ENCODE peak calls at places on chromosomes 12 and 14, in nine cellular contexts. One of them, this sample, is unnamed.

GRCh38 chr14:33414041-33414440 is 475.4 kb downstream of the NPAS3 start:
- DNase-seq in stimulated activated CD4-positive, alpha-beta T cell treated with anti-CD3 and anti-CD28 coated beads, Interleukin-12 subunit alpha, Interleukin-12 subunit beta, amount 100 ng/mL, for 48 hours: no peak
- DNase-seq in CD8-positive, alpha-beta T cell: no peak
- DNase-seq in iPS-NIHi11: peak
- DNase-seq in left cardiac atrium: no peak
- DNase-seq in amygdala: no peak
- DNase-seq in AG08395: no peak
- DNase-seq in epithelial cell of esophagus: no peak
- DNase-seq in SK-N-MC: no peak
- DNase-seq in this sample: no peak

GRCh38 chr14:92986254-92987147 is 63.6 kb downstream of the CHGA start:
- DNase-seq in iPS-NIHi11: no peak
- DNase-seq in epithelial cell of esophagus: peak
- DNase-seq in CD8-positive, alpha-beta T cell: no peak
- DNase-seq in SK-N-MC: no peak
- DNase-seq in amygdala: no peak
- DNase-seq in left cardiac atrium: peak
- DNase-seq in stimulated activated CD4-positive, alpha-beta T cell treated with anti-CD3 and anti-CD28 coated beads, Interleukin-12 subunit alpha, Interleukin-12 subunit beta, amount 100 ng/mL, for 48 hours: no peak
- DNase-seq in AG08395: peak
- DNase-seq in this sample: peak

GRCh38 chr12:55258288-55258687 is 13.9 kb downstream of the OR6C74 start:
- DNase-seq in epithelial cell of esophagus: no peak
- DNase-seq in stimulated activated CD4-positive, alpha-beta T cell treated with anti-CD3 and anti-CD28 coated beads, Interleukin-12 subunit alpha, Interleukin-12 subunit beta, amount 100 ng/mL, for 48 hours: no peak
- DNase-seq in AG08395: no peak
- DNase-seq in left cardiac atrium: no peak
- DNase-seq in amygdala: no peak
- DNase-seq in iPS-NIHi11: no peak
- DNase-seq in SK-N-MC: no peak
- DNase-seq in CD8-positive, alpha-beta T cell: no peak
- DNase-seq in this sample: no peak

GRCh38 chr12:104372048-104372720 is 68.6 kb downstream of the EID3 start:
- DNase-seq in SK-N-MC: no peak
- DNase-seq in left cardiac atrium: no peak
- DNase-seq in iPS-NIHi11: no peak
- DNase-seq in stimulated activated CD4-positive, alpha-beta T cell treated with anti-CD3 and anti-CD28 coated beads, Interleukin-12 subunit alpha, Interleukin-12 subunit beta, amount 100 ng/mL, for 48 hours: no peak
- DNase-seq in CD8-positive, alpha-beta T cell: peak
- DNase-seq in amygdala: no peak
- DNase-seq in epithelial cell of esophagus: no peak
- DNase-seq in AG08395: no peak
- DNase-seq in this sample: no peak

GRCh38 chr14:20580242-20580641 is 7.6 kb downstream of the RNASE11 start:
- DNase-seq in amygdala: no peak
- DNase-seq in AG08395: no peak
- DNase-seq in iPS-NIHi11: no peak
- DNase-seq in SK-N-MC: no peak
- DNase-seq in epithelial cell of esophagus: no peak
- DNase-seq in stimulated activated CD4-positive, alpha-beta T cell treated with anti-CD3 and anti-CD28 coated beads, Interleukin-12 subunit alpha, Interleukin-12 subunit beta, amount 100 ng/mL, for 48 hours: no peak
- DNase-seq in CD8-positive, alpha-beta T cell: no peak
- DNase-seq in left cardiac atrium: no peak
- DNase-seq in this sample: no peak

GRCh38 chr12:123850246-123851134 is 88.4 kb downstream of the DNAH10 start:
- DNase-seq in left cardiac atrium: no peak
- DNase-seq in stimulated activated CD4-positive, alpha-beta T cell treated with anti-CD3 and anti-CD28 coated beads, Interleukin-12 subunit alpha, Interleukin-12 subunit beta, amount 100 ng/mL, for 48 hours: no peak
- DNase-seq in epithelial cell of esophagus: no peak
- DNase-seq in iPS-NIHi11: no peak
- DNase-seq in CD8-positive, alpha-beta T cell: no peak
- DNase-seq in AG08395: no peak
- DNase-seq in amygdala: no peak
- DNase-seq in SK-N-MC: no peak
- DNase-seq in this sample: no peak

GRCh38 chr14:67806228-67806627 is 10.2 kb downstream of the ZFYVE26 start:
- DNase-seq in iPS-NIHi11: no peak
- DNase-seq in epithelial cell of esophagus: no peak
- DNase-seq in CD8-positive, alpha-beta T cell: no peak
- DNase-seq in amygdala: no peak
- DNase-seq in SK-N-MC: no peak
- DNase-seq in stimulated activated CD4-positive, alpha-beta T cell treated with anti-CD3 and anti-CD28 coated beads, Interleukin-12 subunit alpha, Interleukin-12 subunit beta, amount 100 ng/mL, for 48 hours: no peak
- DNase-seq in AG08395: peak
- DNase-seq in left cardiac atrium: no peak
- DNase-seq in this sample: no peak

GRCh38 chr14:51609987-51610283 is 41.8 kb upstream of the FRMD6 start:
- DNase-seq in left cardiac atrium: no peak
- DNase-seq in amygdala: no peak
- DNase-seq in stimulated activated CD4-positive, alpha-beta T cell treated with anti-CD3 and anti-CD28 coated beads, Interleukin-12 subunit alpha, Interleukin-12 subunit beta, amount 100 ng/mL, for 48 hours: no peak
- DNase-seq in SK-N-MC: no peak
- DNase-seq in epithelial cell of esophagus: no peak
- DNase-seq in CD8-positive, alpha-beta T cell: no peak
- DNase-seq in iPS-NIHi11: no peak
- DNase-seq in AG08395: no peak
- DNase-seq in this sample: no peak

GRCh38 chr14:34324363-34324795 is 137.7 kb downstream of the SPTSSA start:
- DNase-seq in left cardiac atrium: no peak
- DNase-seq in SK-N-MC: peak
- DNase-seq in iPS-NIHi11: peak
- DNase-seq in amygdala: no peak
- DNase-seq in stimulated activated CD4-positive, alpha-beta T cell treated with anti-CD3 and anti-CD28 coated beads, Interleukin-12 subunit alpha, Interleukin-12 subunit beta, amount 100 ng/mL, for 48 hours: no peak
- DNase-seq in epithelial cell of esophagus: peak
- DNase-seq in AG08395: peak
- DNase-seq in CD8-positive, alpha-beta T cell: peak
- DNase-seq in this sample: peak

GRCh38 chr12:9732966-9733461 is at the start of gene CLECL1:
- DNase-seq in epithelial cell of esophagus: no peak
- DNase-seq in iPS-NIHi11: no peak
- DNase-seq in stimulated activated CD4-positive, alpha-beta T cell treated with anti-CD3 and anti-CD28 coated beads, Interleukin-12 subunit alpha, Interleukin-12 subunit beta, amount 100 ng/mL, for 48 hours: no peak
- DNase-seq in amygdala: no peak
- DNase-seq in CD8-positive, alpha-beta T cell: no peak
- DNase-seq in AG08395: no peak
- DNase-seq in left cardiac atrium: no peak
- DNase-seq in SK-N-MC: no peak
- DNase-seq in this sample: no peak

GRCh38 chr12:124506145-124506831 is 61.1 kb downstream of the NCOR2 start:
- DNase-seq in AG08395: peak
- DNase-seq in iPS-NIHi11: no peak
- DNase-seq in amygdala: no peak
- DNase-seq in stimulated activated CD4-positive, alpha-beta T cell treated with anti-CD3 and anti-CD28 coated beads, Interleukin-12 subunit alpha, Interleukin-12 subunit beta, amount 100 ng/mL, for 48 hours: no peak
- DNase-seq in epithelial cell of esophagus: no peak
- DNase-seq in left cardiac atrium: peak
- DNase-seq in SK-N-MC: no peak
- DNase-seq in CD8-positive, alpha-beta T cell: no peak
- DNase-seq in this sample: no peak